ENCODE peak calls at places on chromosomes 2 and 18, in six cellular contexts. One of them, this sample, is unnamed.
A peak's percentile ranks its signal among the peaks of the same experiment; 100 is the strongest.

GRCh38 chr2:8573234-8573941 is 108.5 kb upstream of the ID2 start:
- DNase-seq in HT-29: no peak
- DNase-seq in Calu3: no peak
- DNase-seq in cardiac fibroblast: no peak
- DNase-seq in HEK293T: no peak
- DNase-seq in mucosa of descending colon: peak; percentile 57
- DNase-seq in this sample: no peak

GRCh38 chr18:77013777-77014525 is 118.6 kb downstream of the MBP start:
- DNase-seq in HT-29: no peak
- DNase-seq in Calu3: no peak
- DNase-seq in mucosa of descending colon: no peak
- DNase-seq in HEK293T: no peak
- DNase-seq in cardiac fibroblast: peak; percentile 12
- DNase-seq in this sample: no peak

GRCh38 chr2:1219901-1220691 is 193.2 kb upstream of the TPO start:
- DNase-seq in HT-29: no peak
- DNase-seq in mucosa of descending colon: no peak
- DNase-seq in cardiac fibroblast: peak; percentile 3
- DNase-seq in Calu3: no peak
- DNase-seq in HEK293T: no peak
- DNase-seq in this sample: peak; percentile 20

GRCh38 chr2:240615830-240616547 is 9.3 kb upstream of the GPR35 start:
- DNase-seq in HEK293T: no peak
- DNase-seq in mucosa of descending colon: peak; percentile 21
- DNase-seq in cardiac fibroblast: no peak
- DNase-seq in Calu3: no peak
- DNase-seq in HT-29: no peak
- DNase-seq in this sample: no peak

GRCh38 chr2:33000986-33001385 is 54.2 kb downstream of the LTBP1 start:
- DNase-seq in cardiac fibroblast: no peak
- DNase-seq in Calu3: no peak
- DNase-seq in HEK293T: no peak
- DNase-seq in HT-29: no peak
- DNase-seq in mucosa of descending colon: no peak
- DNase-seq in this sample: peak; percentile 81

GRCh38 chr2:171089489-171089888 is 71.2 kb downstream of the TLK1 start:
- DNase-seq in HEK293T: no peak
- DNase-seq in mucosa of descending colon: no peak
- DNase-seq in HT-29: no peak
- DNase-seq in cardiac fibroblast: no peak
- DNase-seq in Calu3: no peak
- DNase-seq in this sample: no peak

GRCh38 chr2:20557226-20557625 is 93.7 kb downstream of the HS1BP3 start:
- DNase-seq in HEK293T: no peak
- DNase-seq in cardiac fibroblast: no peak
- DNase-seq in mucosa of descending colon: no peak
- DNase-seq in HT-29: no peak
- DNase-seq in Calu3: no peak
- DNase-seq in this sample: no peak

GRCh38 chr18:34352385-34353163 is 127.9 kb upstream of the NOL4 start:
- DNase-seq in cardiac fibroblast: peak; percentile 0
- DNase-seq in Calu3: no peak
- DNase-seq in mucosa of descending colon: no peak
- DNase-seq in HEK293T: peak; percentile 36
- DNase-seq in HT-29: peak; percentile 6
- DNase-seq in this sample: no peak

GRCh38 chr18:48161201-48161910 is 230.9 kb upstream of the SMAD2 start:
- DNase-seq in HT-29: peak; percentile 83
- DNase-seq in HEK293T: peak; percentile 81
- DNase-seq in Calu3: peak; percentile 70
- DNase-seq in cardiac fibroblast: peak; percentile 91
- DNase-seq in mucosa of descending colon: peak; percentile 95
- DNase-seq in this sample: peak; percentile 47

GRCh38 chr2:14182227-14182946 is 450.1 kb upstream of the LRATD1 start:
- DNase-seq in HEK293T: no peak
- DNase-seq in mucosa of descending colon: no peak
- DNase-seq in Calu3: no peak
- DNase-seq in HT-29: no peak
- DNase-seq in cardiac fibroblast: no peak
- DNase-seq in this sample: no peak

GRCh38 chr18:36112302-36112701 is 16.8 kb downstream of the SLC39A6 start:
- DNase-seq in mucosa of descending colon: no peak
- DNase-seq in HEK293T: no peak
- DNase-seq in Calu3: no peak
- DNase-seq in cardiac fibroblast: no peak
- DNase-seq in HT-29: no peak
- DNase-seq in this sample: no peak

GRCh38 chr2:224941958-224942357 is 100.3 kb downstream of the DOCK10 start:
- DNase-seq in cardiac fibroblast: no peak
- DNase-seq in Calu3: no peak
- DNase-seq in mucosa of descending colon: no peak
- DNase-seq in HT-29: no peak
- DNase-seq in HEK293T: no peak
- DNase-seq in this sample: no peak

GRCh38 chr18:23106575-23106974 is 28.7 kb upstream of the CABLES1 start:
- DNase-seq in Calu3: peak; percentile 80
- DNase-seq in mucosa of descending colon: peak; percentile 64
- DNase-seq in HEK293T: peak; percentile 55
- DNase-seq in cardiac fibroblast: peak; percentile 67
- DNase-seq in HT-29: peak; percentile 89
- DNase-seq in this sample: peak; percentile 96

GRCh38 chr2:217099561-217099960 is 239.7 kb upstream of the TNP1 start:
- DNase-seq in mucosa of descending colon: no peak
- DNase-seq in cardiac fibroblast: peak; percentile 71
- DNase-seq in HEK293T: no peak
- DNase-seq in HT-29: no peak
- DNase-seq in Calu3: no peak
- DNase-seq in this sample: peak; percentile 48

GRCh38 chr2:162114291-162114690 is 37.8 kb downstream of the GCG start:
- DNase-seq in HEK293T: no peak
- DNase-seq in Calu3: no peak
- DNase-seq in mucosa of descending colon: no peak
- DNase-seq in cardiac fibroblast: peak; percentile 66
- DNase-seq in HT-29: no peak
- DNase-seq in this sample: no peak

GRCh38 chr2:174965992-174966789 is 39.0 kb downstream of the CHN1 start:
- DNase-seq in mucosa of descending colon: no peak
- DNase-seq in HEK293T: no peak
- DNase-seq in Calu3: no peak
- DNase-seq in HT-29: no peak
- DNase-seq in cardiac fibroblast: peak; percentile 55
- DNase-seq in this sample: peak; percentile 60

GRCh38 chr18:55362303-55362702 is 225.7 kb downstream of the TCF4 start:
- DNase-seq in HT-29: no peak
- DNase-seq in Calu3: no peak
- DNase-seq in HEK293T: no peak
- DNase-seq in cardiac fibroblast: no peak
- DNase-seq in mucosa of descending colon: no peak
- DNase-seq in this sample: no peak

GRCh38 chr18:35347991-35348390 is 3.8 kb upstream of the ZNF24 start:
- DNase-seq in cardiac fibroblast: no peak
- DNase-seq in HEK293T: no peak
- DNase-seq in HT-29: no peak
- DNase-seq in Calu3: no peak
- DNase-seq in mucosa of descending colon: no peak
- DNase-seq in this sample: no peak

GRCh38 chr2:217218269-217219140 is 358.6 kb upstream of the TNP1 start:
- DNase-seq in cardiac fibroblast: peak; percentile 65
- DNase-seq in mucosa of descending colon: no peak
- DNase-seq in Calu3: no peak
- DNase-seq in HT-29: no peak
- DNase-seq in HEK293T: no peak
- DNase-seq in this sample: peak; percentile 53

GRCh38 chr2:158142568-158143332 is 41.1 kb downstream of the UPP2 start:
- DNase-seq in mucosa of descending colon: no peak
- DNase-seq in cardiac fibroblast: peak; percentile 8
- DNase-seq in HT-29: no peak
- DNase-seq in Calu3: no peak
- DNase-seq in HEK293T: no peak
- DNase-seq in this sample: no peak

GRCh38 chr18:63617049-63617995 is 26.7 kb downstream of the SERPINB4 start:
- DNase-seq in HT-29: peak; percentile 4
- DNase-seq in HEK293T: no peak
- DNase-seq in cardiac fibroblast: no peak
- DNase-seq in mucosa of descending colon: no peak
- DNase-seq in Calu3: no peak
- DNase-seq in this sample: no peak

GRCh38 chr18:76451475-76452331 is 43.3 kb downstream of the ZNF516 start:
- DNase-seq in HT-29: peak; percentile 10
- DNase-seq in cardiac fibroblast: no peak
- DNase-seq in Calu3: no peak
- DNase-seq in mucosa of descending colon: no peak
- DNase-seq in HEK293T: no peak
- DNase-seq in this sample: no peak

GRCh38 chr2:51903728-51904127 is 871.8 kb upstream of the NRXN1 start:
- DNase-seq in cardiac fibroblast: no peak
- DNase-seq in mucosa of descending colon: no peak
- DNase-seq in HEK293T: no peak
- DNase-seq in HT-29: no peak
- DNase-seq in Calu3: no peak
- DNase-seq in this sample: no peak

GRCh38 chr2:134070281-134070731 is 183.6 kb upstream of the MGAT5 start:
- DNase-seq in Calu3: no peak
- DNase-seq in HT-29: no peak
- DNase-seq in HEK293T: no peak
- DNase-seq in mucosa of descending colon: no peak
- DNase-seq in cardiac fibroblast: no peak
- DNase-seq in this sample: no peak

GRCh38 chr18:24924066-24924716 is 427.8 kb downstream of the ZNF521 start:
- DNase-seq in cardiac fibroblast: no peak
- DNase-seq in HEK293T: no peak
- DNase-seq in HT-29: no peak
- DNase-seq in Calu3: no peak
- DNase-seq in mucosa of descending colon: no peak
- DNase-seq in this sample: no peak

This sample was measured in AG10803.